ENCODE peak calls at places on chromosomes 3 and 15, in ten cellular contexts. Z is upper lobe of right lung, K is NT2/D1, A is BJ, V is tibial artery, T is cardiac fibroblast, Y is foreskin fibroblast, L is dorsolateral prefrontal cortex, G is left ventricle myocardium inferior, R is OCI-LY7. W is an unnamed sample.

GRCh38 chr3:31532587-31533168 is at the start of gene STT3B:
- DNase-seq in Z (peak; percentile 94), K (peak; percentile 58), A (no peak), V (peak; percentile 90), T (peak; percentile 86), Y (peak; percentile 94), L (no peak), G (peak; percentile 86), R (peak; percentile 85), W (peak; percentile 80)

GRCh38 chr3:86282106-86282787 is 708.7 kb downstream of the VGLL3 start:
- DNase-seq in Z (peak; percentile 55), K (no peak), A (no peak), V (peak; percentile 59), T (no peak), Y (no peak), L (no peak), G (no peak), R (no peak), W (no peak)

GRCh38 chr3:161914703-161915102 is 418.1 kb downstream of the OTOL1 start:
- DNase-seq in Z (no peak), K (peak; percentile 33), A (peak; percentile 9), V (no peak), T (peak; percentile 80), Y (peak; percentile 78), L (peak; percentile 6), G (peak; percentile 22), R (no peak), W (no peak)

GRCh38 chr3:107674371-107674770 is 151.6 kb downstream of the BBX start:
- DNase-seq in Z (no peak), K (no peak), A (no peak), V (peak; percentile 61), T (no peak), Y (no peak), L (no peak), G (no peak), R (no peak), W (no peak)

GRCh38 chr3:193885832-193886231 is 250.1 kb upstream of the HES1 start:
- DNase-seq in Z (peak; percentile 73), K (no peak), A (no peak), V (no peak), T (no peak), Y (no peak), L (no peak), G (no peak), R (no peak), W (no peak)

GRCh38 chr3:181561130-181561529 is 150.6 kb upstream of the SOX2 start:
- DNase-seq in Z (no peak), K (no peak), A (no peak), V (no peak), T (no peak), Y (no peak), L (no peak), G (no peak), R (no peak), W (no peak)

GRCh38 chr3:62128028-62128427 is 245.3 kb downstream of the FEZF2 start:
- DNase-seq in Z (no peak), K (no peak), A (no peak), V (peak; percentile 72), T (no peak), Y (peak; percentile 75), L (no peak), G (no peak), R (no peak), W (no peak)

GRCh38 chr3:65907232-65908130 is 131.2 kb downstream of the MAGI1 start:
- DNase-seq in Z (no peak), K (no peak), A (no peak), V (no peak), T (no peak), Y (no peak), L (no peak), G (no peak), R (no peak), W (no peak)

GRCh38 chr15:85402195-85402921 is 22.0 kb downstream of the AKAP13 start:
- DNase-seq in Z (no peak), K (no peak), A (no peak), V (no peak), T (peak; percentile 72), Y (peak; percentile 65), L (no peak), G (no peak), R (peak; percentile 41), W (no peak)

GRCh38 chr15:64732156-64732860 is 43.1 kb downstream of the RBPMS2 start:
- DNase-seq in Z (no peak), K (no peak), A (no peak), V (no peak), T (no peak), Y (no peak), L (no peak), G (no peak), R (no peak), W (no peak)

GRCh38 chr3:46517016-46517770 is 19.4 kb downstream of the RTP3 start:
- DNase-seq in Z (no peak), K (no peak), A (peak; percentile 45), V (no peak), T (peak; percentile 94), Y (peak; percentile 83), L (no peak), G (no peak), R (no peak), W (no peak)

GRCh38 chr3:36868614-36869436 is 76.0 kb downstream of the TRANK1 start:
- DNase-seq in Z (no peak), K (peak; percentile 80), A (peak; percentile 3), V (no peak), T (peak; percentile 77), Y (peak; percentile 82), L (peak; percentile 48), G (no peak), R (peak; percentile 67), W (peak; percentile 69)

GRCh38 chr3:73580343-73580742 is 44.4 kb downstream of the PDZRN3 start:
- DNase-seq in Z (no peak), K (no peak), A (no peak), V (no peak), T (peak; percentile 84), Y (peak; percentile 94), L (no peak), G (no peak), R (no peak), W (no peak)

GRCh38 chr15:60134609-60135008 is 130.5 kb downstream of the FOXB1 start:
- DNase-seq in Z (no peak), K (no peak), A (no peak), V (no peak), T (no peak), Y (peak; percentile 10), L (no peak), G (no peak), R (no peak), W (no peak)

GRCh38 chr3:69032737-69033136 is 19.3 kb upstream of the EOGT start:
- DNase-seq in Z (no peak), K (no peak), A (no peak), V (no peak), T (no peak), Y (no peak), L (no peak), G (no peak), R (no peak), W (no peak)

GRCh38 chr15:70376929-70377691 is 279.4 kb upstream of the TLE3 start:
- DNase-seq in Z (peak; percentile 72), K (no peak), A (peak; percentile 7), V (peak; percentile 87), T (peak; percentile 56), Y (peak; percentile 67), L (peak; percentile 63), G (peak; percentile 80), R (no peak), W (no peak)
- H3K4me3 ChIP-seq in Z (peak overlapping the region; percentile 16), K (peak overlapping the region; percentile 20), A (no peak overlapping the region), V (no peak overlapping the region), T (peak overlapping the region; percentile 2), Y (peak overlapping the region; percentile 31), L (no peak overlapping the region), G (peak overlapping the region; percentile 31), R (no peak overlapping the region), W (no peak overlapping the region)

GRCh38 chr3:94184781-94185180 is 121.9 kb downstream of the NSUN3 start:
- DNase-seq in Z (no peak), K (no peak), A (no peak), V (no peak), T (peak; percentile 71), Y (no peak), L (no peak), G (no peak), R (no peak), W (no peak)

GRCh38 chr3:94187697-94188096 is 124.8 kb downstream of the NSUN3 start:
- DNase-seq in Z (no peak), K (no peak), A (no peak), V (no peak), T (no peak), Y (no peak), L (no peak), G (no peak), R (no peak), W (no peak)

GRCh38 chr3:94183551-94183950 is 120.7 kb downstream of the NSUN3 start:
- DNase-seq in Z (no peak), K (no peak), A (no peak), V (no peak), T (no peak), Y (no peak), L (no peak), G (no peak), R (no peak), W (no peak)

DNA sequence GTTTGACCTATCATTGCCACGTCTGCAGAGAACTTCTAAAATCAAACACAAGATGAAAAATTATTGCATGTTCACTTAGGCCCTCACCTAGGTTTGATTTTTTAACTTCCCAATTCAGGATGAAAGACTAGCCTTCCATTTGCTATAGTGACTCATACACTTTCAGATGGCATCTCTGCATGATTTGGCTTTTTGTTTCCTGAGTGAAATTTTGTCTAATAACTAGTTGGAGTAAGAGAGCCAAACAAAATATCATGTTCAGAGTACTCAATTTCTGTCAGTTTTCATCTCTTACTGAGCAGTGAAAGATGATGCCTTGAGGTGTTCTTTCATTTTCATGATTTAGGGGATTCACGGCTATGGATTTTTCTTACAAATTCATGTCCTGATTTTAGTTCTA is 122.9 kb downstream of the NSUN3 start:
- DNase-seq in Z (no peak), K (no peak), A (no peak), V (no peak), T (peak; percentile 44), Y (no peak), L (no peak), G (no peak), R (no peak), W (no peak)
- H3K4me3 ChIP-seq in Z (no peak overlapping the region), K (no peak overlapping the region), A (no peak overlapping the region), V (no peak overlapping the region), T (no peak overlapping the region), Y (no peak overlapping the region), L (no peak overlapping the region), G (no peak overlapping the region), R (no peak overlapping the region), W (no peak overlapping the region)

GRCh38 chr3:33942483-33943150 is 144.2 kb downstream of the PDCD6IP start:
- DNase-seq in Z (no peak), K (no peak), A (no peak), V (no peak), T (peak; percentile 38), Y (no peak), L (no peak), G (no peak), R (no peak), W (no peak)
- H3K4me3 ChIP-seq in Z (no peak overlapping the region), K (no peak overlapping the region), A (no peak overlapping the region), V (no peak overlapping the region), T (no peak overlapping the region), Y (no peak overlapping the region), L (no peak overlapping the region), G (no peak overlapping the region), R (no peak overlapping the region), W (no peak overlapping the region)

DNA sequence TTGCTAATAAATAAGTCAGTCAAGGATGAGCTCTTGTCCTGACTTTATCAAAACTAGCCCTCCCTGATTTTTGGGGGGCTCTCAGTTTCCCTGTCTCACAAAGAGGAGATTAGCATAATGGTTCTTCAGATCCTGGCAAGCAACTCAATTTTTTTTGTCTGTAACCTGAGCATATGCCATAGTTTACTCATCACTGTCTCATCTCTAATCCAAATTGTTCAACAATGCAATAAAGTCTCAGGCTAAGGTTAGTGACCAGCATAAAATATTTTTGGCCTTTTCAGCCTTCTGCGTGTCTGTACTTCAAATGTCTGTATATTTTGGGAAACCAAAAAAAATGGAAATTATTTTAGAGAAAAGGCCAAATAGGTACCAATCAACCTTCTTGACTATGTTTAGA is 465.6 kb upstream of the TPRG1 start:
- DNase-seq in Z (no peak), K (no peak), A (no peak), V (no peak), T (peak; percentile 40), Y (peak; percentile 48), L (no peak), G (no peak), R (no peak), W (no peak)
- H3K4me3 ChIP-seq in Z (no peak overlapping the region), K (no peak overlapping the region), A (no peak overlapping the region), V (no peak overlapping the region), T (no peak overlapping the region), Y (no peak overlapping the region), L (no peak overlapping the region), G (no peak overlapping the region), R (no peak overlapping the region), W (no peak overlapping the region)